ENCODE peak calls at places on chromosomes 1 and 21, in nine cellular contexts. V, J, F, Z, R, B, S, W and Y are unnamed samples.

GRCh38 chr1:3924186-3924815 is 24.2 kb upstream of the C1orf174 start:
- DNase-seq in V (no peak), J (peak; percentile 43), F (no peak), Z (no peak), R (no peak), B (no peak), S (no peak), W (no peak), Y (no peak)

GRCh38 chr1:206583461-206584264 is 28.6 kb downstream of the EIF2D start:
- DNase-seq in V (peak; percentile 90), J (no peak), F (no peak), Z (peak; percentile 55), R (peak; percentile 36), B (peak; percentile 94), S (peak; percentile 83), W (peak; percentile 67), Y (peak; percentile 78)

GRCh38 chr1:58074702-58075578 is 471.6 kb downstream of the OMA1 start:
- DNase-seq in V (no peak), J (no peak), F (no peak), Z (no peak), R (no peak), B (no peak), S (no peak), W (no peak), Y (no peak)

GRCh38 chr1:204001166-204001901 is 71.6 kb upstream of the SOX13 start:
- DNase-seq in V (no peak), J (no peak), F (no peak), Z (no peak), R (no peak), B (no peak), S (no peak), W (no peak), Y (no peak)

GRCh38 chr1:61284933-61285332 is 202.6 kb downstream of the NFIA start:
- DNase-seq in V (no peak), J (no peak), F (no peak), Z (no peak), R (no peak), B (no peak), S (no peak), W (no peak), Y (no peak)

GRCh38 chr1:157542676-157543075 is 9.6 kb downstream of the FCRL5 start:
- DNase-seq in V (no peak), J (no peak), F (no peak), Z (no peak), R (no peak), B (no peak), S (no peak), W (no peak), Y (no peak)

GRCh38 chr1:207822602-207823451 is 71.0 kb downstream of the CD46 start:
- DNase-seq in V (peak; percentile 90), J (no peak), F (peak; percentile 96), Z (no peak), R (no peak), B (peak; percentile 98), S (peak; percentile 92), W (peak; percentile 30), Y (no peak)

GRCh38 chr1:37477198-37477931 is 3.0 kb downstream of the ZC3H12A start:
- DNase-seq in V (peak; percentile 28), J (peak; percentile 84), F (peak; percentile 81), Z (peak; percentile 31), R (no peak), B (no peak), S (peak; percentile 87), W (peak; percentile 78), Y (peak; percentile 33)

GRCh38 chr1:9794081-9794480 is 29.7 kb downstream of the CLSTN1 start:
- DNase-seq in V (no peak), J (no peak), F (no peak), Z (no peak), R (no peak), B (no peak), S (no peak), W (no peak), Y (no peak)

GRCh38 chr1:177246710-177247588 is 76.2 kb downstream of the BRINP2 start:
- DNase-seq in V (no peak), J (no peak), F (no peak), Z (no peak), R (no peak), B (no peak), S (no peak), W (no peak), Y (no peak)

GRCh38 chr1:230379928-230380327 is 46.2 kb downstream of the PGBD5 start:
- DNase-seq in V (no peak), J (no peak), F (no peak), Z (no peak), R (no peak), B (no peak), S (no peak), W (no peak), Y (no peak)

GRCh38 chr1:188668083-188668482 is 1809.6 kb downstream of the BRINP3 start:
- DNase-seq in V (no peak), J (no peak), F (no peak), Z (peak; percentile 1), R (no peak), B (no peak), S (no peak), W (no peak), Y (no peak)

GRCh38 chr1:166999090-166999489 is 10.0 kb downstream of the MAEL start:
- DNase-seq in V (no peak), J (no peak), F (no peak), Z (no peak), R (no peak), B (no peak), S (no peak), W (no peak), Y (no peak)

GRCh38 chr1:63960326-63960725 is 186.5 kb downstream of the ROR1 start:
- DNase-seq in V (no peak), J (no peak), F (no peak), Z (no peak), R (no peak), B (no peak), S (no peak), W (no peak), Y (no peak)

GRCh38 chr1:222589462-222590302 is at the start of gene TAF1A:
- DNase-seq in V (peak; percentile 89), J (peak; percentile 87), F (peak; percentile 43), Z (peak; percentile 89), R (peak; percentile 59), B (peak; percentile 96), S (peak; percentile 87), W (peak; percentile 60), Y (peak; percentile 86)
- TF ChIP-seq POLR2AphosphoS5 in V (peak; percentile 91), J (peak; percentile 55), F (peak; percentile 84), Z (peak; percentile 73), R (peak; percentile 63), B (peak; percentile 66), S (peak; percentile 21), W (peak; percentile 48), Y (peak; percentile 55)

GRCh38 chr21:42120056-42120903 is 49.2 kb downstream of the UMODL1 start:
- DNase-seq in V (no peak), J (no peak), F (no peak), Z (peak; percentile 83), R (no peak), B (no peak), S (no peak), W (no peak), Y (no peak)

GRCh38 chr21:42120904-42121535 is 49.9 kb downstream of the UMODL1 start:
- DNase-seq in V (no peak), J (no peak), F (no peak), Z (no peak), R (no peak), B (no peak), S (no peak), W (no peak), Y (no peak)

GRCh38 chr21:42117229-42118048 is 46.3 kb downstream of the UMODL1 start:
- DNase-seq in V (peak; percentile 88), J (no peak), F (peak; percentile 37), Z (peak; percentile 38), R (no peak), B (no peak), S (peak; percentile 83), W (peak; percentile 78), Y (peak; percentile 76)

GRCh38 chr21:42118121-42118795 is 47.1 kb downstream of the UMODL1 start:
- DNase-seq in V (no peak), J (no peak), F (no peak), Z (no peak), R (no peak), B (no peak), S (no peak), W (no peak), Y (no peak)

DNA sequence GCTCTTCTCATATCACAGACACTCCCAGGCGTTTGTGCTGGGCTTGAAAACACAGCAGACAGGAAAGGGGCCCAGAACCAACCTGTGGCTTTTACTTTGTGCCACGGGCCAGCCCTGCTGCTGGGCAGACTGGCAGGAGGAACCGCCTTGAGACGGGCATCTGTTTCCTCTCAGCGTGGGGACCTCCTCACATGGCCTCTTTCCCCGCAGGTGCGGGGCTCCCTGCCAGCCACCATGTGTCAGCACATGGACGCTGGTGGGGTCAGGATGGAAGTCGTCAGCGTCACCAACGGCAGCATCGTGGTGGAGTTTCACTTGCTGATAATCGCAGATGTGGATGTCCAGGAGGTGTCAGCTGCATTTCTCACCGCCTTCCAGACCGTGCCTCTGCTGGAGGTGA is 47.8 kb downstream of the UMODL1 start:
- DNase-seq in V (no peak), J (peak; percentile 66), F (no peak), Z (no peak), R (no peak), B (no peak), S (no peak), W (no peak), Y (no peak)
- H3K4me3 ChIP-seq in V (no peak overlapping the region), J (no peak overlapping the region), F (peak overlapping the region; percentile 2), Z (no peak overlapping the region), R (no peak overlapping the region), B (no peak overlapping the region), S (no peak overlapping the region), W (no peak overlapping the region), Y (no peak overlapping the region)

GRCh38 chr1:31054349-31054748 is 11.2 kb downstream of the PUM1 start:
- DNase-seq in V (no peak), J (no peak), F (no peak), Z (no peak), R (no peak), B (no peak), S (no peak), W (no peak), Y (no peak)
- TF ChIP-seq POLR2AphosphoS5 in V (no peak), J (no peak), F (no peak), Z (no peak), R (no peak), B (no peak), S (no peak), W (no peak), Y (no peak)

GRCh38 chr1:32072622-32073386 is at the start of gene TMEM39B:
- DNase-seq in V (peak; percentile 99), J (peak; percentile 99), F (peak; percentile 72), Z (peak; percentile 85), R (peak; percentile 97), B (peak; percentile 98), S (peak; percentile 97), W (peak; percentile 94), Y (peak; percentile 93)

GRCh38 chr1:32066489-32066873 is 6.3 kb upstream of the TMEM39B start:
- DNase-seq in V (no peak), J (no peak), F (no peak), Z (no peak), R (no peak), B (peak; percentile 93), S (peak; percentile 53), W (peak; percentile 97), Y (peak; percentile 97)

GRCh38 chr1:32073387-32074229 is 869 bp downstream of the TMEM39B start:
- DNase-seq in V (no peak), J (no peak), F (peak; percentile 54), Z (no peak), R (no peak), B (no peak), S (no peak), W (no peak), Y (no peak)

GRCh38 chr1:32071758-32072621 is 749 bp upstream of the TMEM39B start:
- DNase-seq in V (no peak), J (no peak), F (no peak), Z (peak; percentile 34), R (no peak), B (no peak), S (no peak), W (peak; percentile 95), Y (no peak)

GRCh38 chr1:32068891-32069590 is 3.7 kb upstream of the TMEM39B start:
- DNase-seq in V (no peak), J (no peak), F (no peak), Z (no peak), R (no peak), B (no peak), S (no peak), W (peak; percentile 13), Y (no peak)
- H3K4me3 ChIP-seq in V (no peak overlapping the region), J (no peak overlapping the region), F (no peak overlapping the region), Z (no peak overlapping the region), R (no peak overlapping the region), B (no peak overlapping the region), S (no peak overlapping the region), W (no peak overlapping the region), Y (no peak overlapping the region)